ENCODE peak calls at places on chromosome 2, in six cellular contexts. G is hepatocyte, K is HCT116, E is AG10803, Y is cardiac fibroblast, I is sigmoid colon. B is an unnamed sample.

GRCh38 chr2:120344214-120344990 is 1.5 kb upstream of the INHBB start:
- DNase-seq in G (peak; percentile 70), E (peak; percentile 28), I (no peak), K (no peak), Y (no peak), B (no peak)

GRCh38 chr2:118387509-118387908 is 299.2 kb downstream of the INSIG2 start:
- DNase-seq in E (peak; percentile 85), I (no peak), Y (peak; percentile 82), K (no peak), G (no peak), B (no peak)

GRCh38 chr2:160652236-160652635 is 158.6 kb upstream of the RBMS1 start:
- DNase-seq in E (peak; percentile 24), G (no peak), I (no peak), K (no peak), Y (peak; percentile 70), B (no peak)

GRCh38 chr2:184734338-184734737 is 136.0 kb downstream of the ZNF804A start:
- DNase-seq in G (no peak), E (no peak), Y (no peak), K (no peak), I (no peak), B (peak; percentile 7)

GRCh38 chr2:26400723-26401122 is 997 bp upstream of the DRC1 start:
- DNase-seq in E (no peak), K (no peak), I (no peak), G (no peak), Y (no peak), B (no peak)

GRCh38 chr2:61045999-61046398 is 19.7 kb upstream of the SANBR start:
- DNase-seq in Y (no peak), I (no peak), G (no peak), E (peak; percentile 25), K (no peak), B (no peak)

GRCh38 chr2:28356095-28356911 is 36.4 kb upstream of the FOSL2 start:
- DNase-seq in Y (peak; percentile 88), K (no peak), G (peak; percentile 87), I (peak; percentile 97), E (peak; percentile 92), B (peak; percentile 85)

GRCh38 chr2:46615555-46616487 is 136.5 kb downstream of the TMEM247 start:
- DNase-seq in I (no peak), E (no peak), Y (peak; percentile 18), G (peak; percentile 43), K (no peak), B (no peak)

GRCh38 chr2:28300921-28301341 is 91.7 kb upstream of the FOSL2 start:
- DNase-seq in G (peak; percentile 72), Y (peak; percentile 31), E (peak; percentile 94), I (peak; percentile 77), K (no peak), B (peak; percentile 88)

GRCh38 chr2:106341666-106342065 is 126.5 kb downstream of the RGPD3 start:
- DNase-seq in Y (no peak), K (no peak), I (no peak), G (no peak), E (no peak), B (no peak)

GRCh38 chr2:120343100-120343432 is 2.9 kb upstream of the INHBB start:
- DNase-seq in Y (no peak), E (no peak), I (no peak), K (no peak), G (no peak), B (no peak)

GRCh38 chr2:144137705-144138428 is 382.1 kb downstream of the ZEB2 start:
- DNase-seq in I (no peak), E (peak; percentile 81), G (no peak), K (no peak), Y (peak; percentile 33), B (no peak)

GRCh38 chr2:14297340-14297739 is 335.2 kb upstream of the LRATD1 start:
- DNase-seq in E (no peak), G (no peak), K (no peak), Y (no peak), I (no peak), B (no peak)

GRCh38 chr2:27582129-27582694 is 630 bp upstream of the ZNF512 start:
- DNase-seq in K (no peak), G (no peak), I (peak; percentile 64), Y (no peak), E (peak; percentile 4), B (no peak)

GRCh38 chr2:80304522-80304878 is at the start of gene LRRTM1:
- DNase-seq in G (peak; percentile 57), Y (no peak), I (no peak), E (no peak), K (no peak), B (no peak)

GRCh38 chr2:239223330-239224248 is 177.2 kb downstream of the HDAC4 start:
- DNase-seq in K (no peak), G (peak; percentile 55), I (peak; percentile 83), Y (peak; percentile 28), E (peak; percentile 90), B (peak; percentile 44)

GRCh38 chr2:215731108-215731507 is 282.2 kb downstream of the MREG start:
- DNase-seq in K (no peak), Y (no peak), E (no peak), G (no peak), I (no peak), B (no peak)

GRCh38 chr2:106956416-106956815 is 70.4 kb upstream of the ST6GAL2 start:
- DNase-seq in G (peak; percentile 28), I (no peak), Y (no peak), K (no peak), E (no peak), B (no peak)

GRCh38 chr2:222907790-222908431 is 47.1 kb downstream of the ACSL3 start:
- DNase-seq in I (no peak), E (peak; percentile 80), G (no peak), K (no peak), Y (peak; percentile 47), B (no peak)

GRCh38 chr2:119301413-119301812 is 65.2 kb downstream of the C2orf76 start:
- DNase-seq in I (no peak), G (no peak), K (no peak), E (peak; percentile 30), Y (peak; percentile 13), B (no peak)

GRCh38 chr2:59425292-59425691 is 1128.2 kb downstream of the BCL11A start:
- DNase-seq in G (no peak), Y (no peak), K (no peak), I (no peak), E (no peak), B (no peak)

DNA sequence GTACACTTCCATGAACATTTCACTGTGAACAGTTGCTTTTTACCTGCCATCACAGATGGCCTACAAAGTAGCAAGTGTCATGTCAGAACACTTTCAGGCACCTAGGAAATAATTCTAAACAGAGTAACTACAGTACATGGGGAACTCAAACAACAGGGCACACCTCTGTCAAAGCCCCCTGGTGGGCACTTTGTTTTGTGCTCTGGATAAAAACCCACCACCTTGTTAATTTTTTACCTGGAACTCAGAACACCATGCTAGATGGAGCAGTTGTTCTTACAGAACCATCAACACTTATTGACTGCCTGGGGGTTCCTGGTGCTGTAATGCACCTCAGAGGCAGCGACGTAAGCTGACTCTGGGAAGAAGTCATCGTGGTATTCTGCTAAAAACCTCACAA is 2.3 kb downstream of the MSL3B start:
- DNase-seq in E (no peak), Y (no peak), G (no peak), K (no peak), I (no peak), B (no peak)
- TF ChIP-seq CTCF in E (peak; percentile 10), Y (peak; percentile 19), G (no peak), K (peak; percentile 37), I (no peak), B (no peak)

DNA sequence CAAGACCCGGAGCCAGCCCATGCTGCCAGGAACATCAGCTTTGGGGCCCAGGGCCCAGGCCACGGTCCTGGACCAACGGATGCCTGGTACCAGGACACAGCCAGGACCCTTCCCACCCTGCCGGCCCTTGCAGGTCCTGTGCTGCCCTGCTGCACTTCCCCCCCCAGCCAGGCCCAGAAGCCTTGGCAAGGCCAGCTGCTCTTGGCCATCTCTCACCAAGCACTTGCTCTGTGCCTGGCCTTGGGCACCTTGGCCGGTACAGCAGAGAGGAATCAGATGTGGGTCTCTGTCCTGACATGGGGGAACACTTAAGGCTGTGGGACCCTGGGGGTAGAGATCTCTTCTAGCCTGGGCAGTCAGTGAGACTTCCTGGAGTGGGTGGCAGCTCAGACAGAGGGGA is 28.9 kb downstream of the BIN1 start:
- DNase-seq in Y (no peak), K (no peak), G (no peak), I (no peak), E (no peak), B (no peak)
- TF ChIP-seq CTCF in Y (no peak), K (no peak), G (no peak), I (no peak), E (no peak), B (no peak)

GRCh38 chr2:127371037-127371436 is 16.7 kb downstream of the MAP3K2 start:
- DNase-seq in I (no peak), G (no peak), Y (peak; percentile 92), E (no peak), K (peak; percentile 60), B (no peak)
- TF ChIP-seq CTCF in I (no peak), G (no peak), Y (peak; percentile 22), E (no peak), K (peak; percentile 61), B (no peak)

GRCh38 chr2:464562-465309 is 176.8 kb upstream of the ALKAL2 start:
- DNase-seq in Y (no peak), K (no peak), G (no peak), I (no peak), E (no peak), B (no peak)
- TF ChIP-seq CTCF in Y (no peak), K (no peak), G (no peak), I (no peak), E (no peak), B (no peak)

DNA sequence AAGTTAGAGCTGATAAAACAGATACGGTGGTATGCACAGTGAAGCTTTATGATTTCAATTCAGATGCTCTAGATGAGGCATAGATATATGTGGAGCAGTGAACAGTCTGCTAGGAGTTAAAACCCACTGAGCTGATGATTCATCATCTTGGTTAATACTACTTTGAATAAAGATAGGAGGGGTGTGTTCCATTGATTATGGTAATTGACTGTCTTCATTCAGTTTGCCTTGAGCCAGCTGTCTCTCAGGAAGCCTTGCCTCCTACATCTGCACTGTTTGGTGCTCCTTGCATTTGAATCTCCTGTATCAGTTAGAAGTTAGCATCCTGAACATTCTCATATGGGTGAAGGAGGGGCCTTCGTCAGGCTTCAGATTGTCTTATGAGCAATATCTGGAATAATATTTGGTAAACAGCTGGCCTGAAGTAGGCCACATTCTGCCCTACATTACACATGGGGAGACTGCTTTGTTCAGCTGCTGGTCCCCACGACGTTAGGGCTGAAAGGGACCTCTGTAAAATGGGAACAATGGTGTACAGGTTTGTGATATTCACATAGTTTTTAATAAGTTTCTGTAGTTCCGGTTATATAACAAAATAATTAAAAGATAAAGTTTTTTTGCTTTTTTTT is 13.3 kb downstream of the MAP4K4 start:
- DNase-seq in Y (peak; percentile 47), E (peak; percentile 16), K (no peak), G (no peak), I (no peak), B (no peak)
- TF ChIP-seq CTCF in Y (no peak), E (no peak), K (no peak), G (no peak), I (no peak), B (no peak)